ENCODE peak calls at places on chromosomes 7 and 10, in four cellular contexts. I is H1, L is uterus, K is body of pancreas. T is an unnamed sample.

GRCh38 chr10:132154440-132154839 is 32.3 kb upstream of the DPYSL4 start:
- DNase-seq in I (no peak), L (no peak), K (no peak), T (no peak)

GRCh38 chr7:33130184-33130583 is 820 bp downstream of the BBS9 start:
- DNase-seq in I (no peak), L (no peak), K (no peak), T (no peak)

GRCh38 chr7:17234398-17235021 is 63.9 kb upstream of the AHR start:
- DNase-seq in I (no peak), L (no peak), K (peak), T (peak)

GRCh38 chr10:72503241-72503640 is 122.6 kb downstream of the MICU1 start:
- DNase-seq in I (no peak), L (no peak), K (peak), T (no peak)

GRCh38 chr7:28272461-28272877 is 91.9 kb upstream of the JAZF1 start:
- DNase-seq in I (no peak), L (peak), K (peak), T (peak)

GRCh38 chr10:29248987-29249386 is 39.9 kb upstream of the LYZL1 start:
- DNase-seq in I (no peak), L (no peak), K (no peak), T (no peak)

GRCh38 chr10:105973252-105973877 is 1191.1 kb downstream of the SORCS1 start:
- DNase-seq in I (no peak), L (no peak), K (no peak), T (no peak)

GRCh38 chr10:125700355-125700911 is 17.5 kb upstream of the TEX36 start:
- DNase-seq in I (no peak), L (no peak), K (no peak), T (no peak)

GRCh38 chr10:109996766-109997171 is 11.0 kb upstream of the ADD3 start:
- DNase-seq in I (no peak), L (no peak), K (no peak), T (no peak)
- TF ChIP-seq POLR2A in I (no peak), L (no peak), K (no peak), T (peak)

DNA sequence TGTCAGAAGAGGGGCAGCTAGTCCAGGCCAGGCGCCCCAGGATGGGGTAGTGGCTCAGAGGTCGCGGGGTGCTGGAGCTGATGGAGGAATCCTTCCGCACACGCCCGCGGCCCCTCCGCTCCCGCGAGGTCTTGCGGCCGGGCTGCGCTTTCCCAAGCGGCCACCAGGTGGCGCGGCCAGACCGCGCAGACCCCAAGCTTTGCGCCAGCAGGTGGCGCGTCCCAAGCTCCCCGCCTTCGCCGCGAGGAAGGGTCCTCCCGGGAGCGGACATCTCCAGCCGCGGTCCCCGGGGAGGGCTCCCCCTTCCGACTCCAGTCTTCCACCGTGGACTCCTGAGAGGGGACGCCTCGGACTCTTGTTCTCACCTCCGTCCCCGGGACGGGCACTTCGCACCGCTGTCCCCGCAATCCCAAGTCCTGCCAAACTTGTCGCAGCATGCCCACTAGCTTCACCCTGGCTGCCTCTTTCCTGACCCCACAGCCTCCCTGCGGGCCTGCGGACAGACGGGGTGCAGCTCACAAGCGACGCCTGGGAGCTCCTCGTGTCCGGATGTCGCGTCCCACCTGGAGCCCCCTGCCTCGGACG is 19.4 kb downstream of the KCNK18 start:
- DNase-seq in I (peak), L (peak), K (peak), T (peak)
- TF ChIP-seq CTCF in I (peak), L (peak), K (peak), T (peak)

DNA sequence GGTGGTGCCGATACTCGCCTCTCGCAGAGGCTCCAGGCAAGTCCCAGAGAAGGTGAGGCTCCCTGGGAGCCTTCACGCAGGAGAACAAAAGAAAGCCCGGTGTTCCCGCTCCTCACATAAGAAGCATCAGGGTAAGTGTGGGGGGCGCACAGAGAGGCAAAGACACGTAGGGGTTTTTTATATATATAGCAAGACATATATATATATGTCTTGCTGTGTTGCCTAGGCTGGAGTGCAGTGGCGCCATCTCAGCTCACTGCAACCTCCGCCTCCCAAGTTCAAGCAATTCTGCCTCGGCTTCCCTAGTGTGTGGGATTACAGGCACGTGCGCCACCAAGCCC is 61.3 kb downstream of the PDIA4 start:
- DNase-seq in I (no peak), L (no peak), K (no peak), T (no peak)
- H3K27ac ChIP-seq in I (no peak), L (peak), K (no peak), T (no peak)

GRCh38 chr10:42782446-42783180 is at the start of gene BMS1:
- DNase-seq in I (peak), L (peak), K (peak), T (peak)
- TF ChIP-seq POLR2A in I (peak), L (peak), K (peak), T (peak)

DNA sequence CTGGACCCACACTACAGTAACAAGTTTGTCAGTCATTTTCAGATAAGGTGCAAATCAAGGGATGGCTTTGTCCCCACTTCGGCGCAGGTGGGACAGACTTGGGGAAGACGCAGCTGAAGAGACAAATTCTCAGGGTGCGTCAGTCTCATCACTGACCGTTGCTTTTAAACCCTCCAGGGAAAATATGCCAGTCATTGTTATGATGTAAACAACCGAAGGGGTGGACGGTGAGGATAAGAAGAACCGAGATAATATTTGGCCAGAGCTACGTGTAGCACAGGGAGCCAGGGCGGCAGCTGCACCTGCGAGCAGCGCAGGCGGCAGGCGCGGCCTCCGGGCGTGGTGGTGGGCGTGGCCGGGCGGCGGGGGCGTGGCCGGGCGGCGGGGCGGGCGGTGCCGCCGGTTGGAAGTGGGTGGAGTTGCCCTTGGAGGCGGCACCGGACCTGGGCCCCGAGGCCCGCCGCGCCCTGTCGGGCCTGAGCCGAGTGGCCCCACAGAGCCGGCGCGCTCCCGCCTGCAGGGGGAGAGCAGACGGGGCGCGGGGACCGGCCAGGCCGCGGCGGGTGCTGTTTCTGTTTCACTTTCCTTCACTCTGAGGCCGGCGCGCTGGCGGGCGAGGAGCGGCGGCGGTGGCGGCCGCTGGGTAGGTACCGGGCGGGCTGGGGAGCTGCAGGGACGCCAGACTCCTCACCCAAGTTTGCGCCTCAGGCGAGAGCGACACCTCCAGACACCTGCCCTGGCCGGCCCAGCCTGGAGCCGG is at the start of gene PCGF5:
- DNase-seq in I (peak), L (peak), K (peak), T (peak)
- TF ChIP-seq CTCF in I (peak), L (peak), K (peak), T (peak)

GRCh38 chr10:30810416-30810815 is 180.9 kb upstream of the LYZL2 start:
- DNase-seq in I (no peak), L (no peak), K (no peak), T (no peak)
- H3K27ac ChIP-seq in I (no peak), L (peak), K (no peak), T (no peak)

DNA sequence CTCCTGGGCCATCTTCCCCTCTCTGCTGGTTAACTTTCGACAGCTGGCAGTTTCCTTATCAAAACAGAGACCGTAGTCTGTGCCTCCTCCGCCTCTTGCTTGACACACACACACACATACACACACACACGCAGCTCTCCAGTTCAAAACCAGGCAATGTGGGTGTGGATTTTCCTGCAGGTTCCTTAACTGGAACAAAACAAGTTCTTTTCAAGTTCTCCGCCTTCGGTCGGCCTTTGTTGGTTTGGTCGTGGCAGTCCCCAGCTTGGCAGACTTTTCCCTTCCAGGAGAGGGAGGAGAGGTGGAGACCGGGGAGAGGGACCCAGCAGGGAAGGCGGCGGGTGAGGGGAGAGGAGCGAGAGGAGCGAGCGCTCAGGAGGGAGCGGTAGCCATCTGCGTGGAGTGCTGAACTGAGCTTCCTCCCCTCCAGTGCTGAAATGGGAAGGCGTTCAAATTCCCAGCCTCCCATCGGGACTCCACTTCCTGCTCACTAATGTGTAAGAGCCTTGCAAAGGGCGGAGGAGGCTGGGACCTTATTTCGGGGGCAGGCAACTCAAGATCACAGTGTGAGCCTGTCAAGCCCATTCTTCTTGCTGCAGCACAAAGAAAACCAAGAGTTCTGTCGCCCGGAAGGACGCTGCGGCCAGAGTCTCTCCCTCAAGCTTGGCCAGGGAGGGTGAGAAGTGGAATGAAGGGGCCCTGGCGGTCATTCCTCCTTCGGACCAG is 120.6 kb downstream of the PRPF18 start:
- DNase-seq in I (peak), L (peak), K (peak), T (peak)
- TF ChIP-seq POLR2A in I (no peak), L (no peak), K (peak), T (no peak)

GRCh38 chr7:86920154-86920553 is 139.3 kb downstream of the ELAPOR2 start:
- DNase-seq in I (no peak), L (no peak), K (no peak), T (no peak)
- TF ChIP-seq CTCF in I (no peak), L (no peak), K (no peak), T (no peak)